ENCODE peak calls at places on chromosomes 11 and 22, in seven cellular contexts. F is neuronal stem cell, W is H1, C is IMR-90, M is H9, A is trophoblast cell, Q is mesenchymal stem cell. N is an unnamed sample.

GRCh38 chr22:30877662-30878515 is 90.7 kb downstream of the MORC2 start:
- DNase-seq in F (no peak), W (no peak), C (no peak), M (no peak), A (no peak), Q (no peak), N (no peak)

GRCh38 chr22:20952544-20953341 is 14.3 kb upstream of the AIFM3 start:
- DNase-seq in F (no peak), W (no peak), C (no peak), M (no peak), A (no peak), Q (no peak), N (no peak)

GRCh38 chr11:55895216-55895615 is 12.1 kb downstream of the TRIM51 start:
- DNase-seq in F (no peak), W (peak; percentile 49), C (no peak), M (no peak), A (no peak), Q (no peak), N (peak; percentile 3)

GRCh38 chr11:59891781-59892181 is 13.2 kb downstream of the OOSP3 start:
- DNase-seq in F (peak; percentile 15), W (peak; percentile 74), C (no peak), M (peak; percentile 79), A (no peak), Q (peak; percentile 67), N (peak; percentile 88)

GRCh38 chr11:6127881-6128280 is 20.4 kb downstream of the OR56B4 start:
- DNase-seq in F (no peak), W (no peak), C (no peak), M (no peak), A (peak; percentile 72), Q (no peak), N (no peak)

GRCh38 chr22:44815099-44816070 is 63.0 kb downstream of the ARHGAP8 start:
- DNase-seq in F (no peak), W (no peak), C (no peak), M (no peak), A (no peak), Q (no peak), N (no peak)

GRCh38 chr22:29625090-29625825 is 21.8 kb downstream of the NF2 start:
- DNase-seq in F (peak; percentile 42), W (no peak), C (peak; percentile 85), M (no peak), A (peak; percentile 83), Q (peak; percentile 80), N (peak; percentile 59)

GRCh38 chr11:94588366-94588952 is 21.3 kb downstream of the PIWIL4 start:
- DNase-seq in F (no peak), W (no peak), C (no peak), M (no peak), A (peak; percentile 99), Q (no peak), N (peak; percentile 25)

DNA sequence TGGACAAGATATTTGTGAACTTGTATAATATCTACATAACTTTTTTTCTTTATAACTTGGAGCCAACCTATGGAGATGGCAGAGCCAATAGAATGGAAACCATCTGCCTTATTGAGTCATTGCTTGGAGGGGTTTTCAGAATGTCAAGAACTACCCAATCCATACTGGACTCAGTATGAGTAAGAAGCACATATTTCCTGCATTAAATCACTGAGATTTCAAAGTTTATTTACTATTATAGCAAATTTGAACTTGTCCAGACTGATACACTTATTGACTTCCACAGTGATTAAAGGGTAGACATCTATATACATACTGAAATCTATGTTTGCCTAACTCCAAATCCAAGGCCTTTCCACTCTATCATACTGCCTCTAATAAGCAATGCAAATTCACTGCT is 704.0 kb downstream of the KCNA4 start:
- DNase-seq in F (no peak), W (no peak), C (peak; percentile 94), M (no peak), A (no peak), Q (no peak), N (no peak)
- H3K4ac ChIP-seq in F (no peak overlapping the region), W (no peak overlapping the region), C (peak overlapping the region; percentile 93), M (no peak overlapping the region), A (no peak overlapping the region), Q (no peak overlapping the region), N (no peak overlapping the region)

GRCh38 chr22:26732284-26732683 is 74.9 kb downstream of the MIAT start:
- DNase-seq in F (no peak), W (no peak), C (no peak), M (no peak), A (no peak), Q (no peak), N (no peak)
- H3K4ac ChIP-seq in F (no peak overlapping the region), W (no peak overlapping the region), C (no peak overlapping the region), M (no peak overlapping the region), A (no peak overlapping the region), Q (no peak overlapping the region), N (no peak overlapping the region)

DNA sequence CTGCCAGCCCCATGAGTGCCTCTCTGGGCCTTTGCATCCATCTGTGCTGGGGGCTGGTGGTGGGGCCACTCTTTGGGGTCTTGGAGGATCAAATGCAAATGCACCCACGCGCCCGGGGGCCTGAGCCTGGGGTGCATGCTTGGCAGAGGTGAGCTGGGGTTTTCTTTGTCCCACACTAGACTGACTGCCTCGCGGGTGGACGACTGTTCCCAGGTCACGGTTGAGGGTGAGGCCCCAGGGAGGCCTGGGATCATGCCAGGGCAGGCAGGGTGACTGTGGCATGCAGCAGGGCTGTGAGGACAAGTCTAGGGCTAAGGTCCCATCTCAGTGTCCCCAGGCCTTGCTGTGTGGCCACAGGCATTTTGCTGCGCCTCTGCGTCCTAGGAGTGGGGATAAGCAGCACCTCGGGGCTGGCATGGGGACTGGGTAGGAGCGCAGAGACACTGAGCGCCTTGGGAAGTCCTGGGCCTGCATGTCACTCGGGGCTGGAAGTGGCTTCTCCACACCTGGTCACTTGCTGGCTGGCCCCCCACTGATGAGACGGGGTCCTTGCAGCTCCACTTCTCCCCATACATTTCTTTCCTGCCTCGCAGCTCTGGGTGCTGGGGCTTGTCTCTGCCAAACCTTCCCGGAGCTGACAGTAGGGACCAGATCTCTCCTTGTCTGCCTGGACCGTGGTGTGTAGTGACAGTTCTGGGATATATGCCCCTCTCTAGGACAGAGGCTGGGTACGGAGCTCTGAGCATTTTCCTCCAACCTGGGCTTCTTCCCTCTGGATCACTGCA is 133.1 kb downstream of the CTTN start:
- DNase-seq in F (no peak), W (no peak), C (no peak), M (no peak), A (no peak), Q (no peak), N (no peak)
- H3K4ac ChIP-seq in F (peak overlapping the region; percentile 94), W (peak overlapping the region; percentile 79), C (no peak overlapping the region), M (no peak overlapping the region), A (no peak overlapping the region), Q (no peak overlapping the region), N (no peak overlapping the region)

GRCh38 chr11:108343714-108344113 is 120.8 kb downstream of the ATM start:
- DNase-seq in F (no peak), W (no peak), C (no peak), M (no peak), A (no peak), Q (no peak), N (no peak)
- H3K4ac ChIP-seq in F (no peak overlapping the region), W (no peak overlapping the region), C (no peak overlapping the region), M (no peak overlapping the region), A (no peak overlapping the region), Q (no peak overlapping the region), N (no peak overlapping the region)

GRCh38 chr11:115884800-115885445 is 380.7 kb upstream of the CADM1 start:
- DNase-seq in F (no peak), W (no peak), C (no peak), M (no peak), A (no peak), Q (no peak), N (no peak)

GRCh38 chr11:115887727-115888126 is 383.5 kb upstream of the CADM1 start:
- DNase-seq in F (no peak), W (no peak), C (no peak), M (no peak), A (no peak), Q (no peak), N (no peak)

GRCh38 chr11:115885446-115885978 is 381.3 kb upstream of the CADM1 start:
- DNase-seq in F (peak; percentile 17), W (no peak), C (no peak), M (no peak), A (no peak), Q (no peak), N (peak; percentile 42)

GRCh38 chr11:115886111-115886733 is 382.0 kb upstream of the CADM1 start:
- DNase-seq in F (no peak), W (no peak), C (no peak), M (no peak), A (no peak), Q (no peak), N (peak; percentile 28)

DNA sequence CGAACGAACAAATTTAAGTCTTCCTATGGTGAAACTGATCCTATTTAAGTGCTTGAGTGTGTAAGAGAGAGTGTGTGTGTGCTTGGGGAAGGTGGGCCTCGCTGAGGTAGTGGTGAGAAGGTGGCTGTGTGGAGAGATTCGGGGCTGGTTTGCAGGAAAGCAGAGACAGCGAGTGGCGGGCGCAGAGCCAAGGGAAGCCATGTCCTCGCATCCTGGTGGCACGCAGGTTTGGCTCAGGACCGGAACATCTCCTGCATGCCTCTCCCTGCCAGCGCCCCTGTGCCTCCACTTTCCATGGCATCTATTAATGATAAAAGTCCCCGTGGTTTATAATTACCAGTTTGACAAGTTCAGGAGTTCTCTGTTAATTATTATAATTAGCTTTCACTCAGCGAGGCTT is 383.1 kb upstream of the CADM1 start:
- DNase-seq in F (no peak), W (no peak), C (no peak), M (no peak), A (no peak), Q (no peak), N (no peak)
- H3K4ac ChIP-seq in F (no peak overlapping the region), W (no peak overlapping the region), C (no peak overlapping the region), M (no peak overlapping the region), A (no peak overlapping the region), Q (no peak overlapping the region), N (no peak overlapping the region)

DNA sequence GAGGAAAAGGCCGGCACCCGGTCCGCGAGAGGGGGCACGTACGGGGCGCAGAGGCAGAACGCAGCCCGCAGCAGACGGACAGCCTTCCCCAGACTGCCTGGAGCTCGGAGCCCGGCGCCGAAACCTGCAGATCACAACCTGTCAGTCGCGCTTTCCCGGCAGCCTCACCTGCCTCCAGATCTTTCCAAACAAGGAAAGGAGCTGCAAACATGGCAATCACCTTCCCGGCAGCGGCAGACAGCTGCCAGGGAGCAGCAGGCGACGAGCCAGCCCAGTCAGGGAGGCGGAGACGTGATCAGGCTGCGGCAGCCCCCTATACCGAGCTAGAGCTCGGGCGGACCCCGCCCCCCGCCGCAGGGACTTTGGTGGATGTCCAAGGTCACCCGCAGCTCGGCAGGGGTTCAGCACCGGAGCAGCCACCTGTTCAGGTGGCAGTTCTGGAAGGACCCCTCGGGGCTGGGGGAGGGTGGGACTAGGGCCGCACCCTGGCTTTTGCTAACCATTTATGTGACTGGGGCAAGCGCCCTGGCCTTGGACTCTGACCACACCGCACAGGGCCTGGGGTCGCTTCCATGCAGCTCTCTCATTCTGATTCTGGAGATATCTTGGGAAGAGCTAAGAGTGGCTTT is 143.8 kb downstream of the NECTIN1 start:
- DNase-seq in F (peak; percentile 9), W (peak; percentile 76), C (no peak), M (peak; percentile 76), A (no peak), Q (no peak), N (peak; percentile 66)
- H3K4ac ChIP-seq in F (no peak overlapping the region), W (no peak overlapping the region), C (no peak overlapping the region), M (no peak overlapping the region), A (peak overlapping the region; percentile 10), Q (peak overlapping the region; percentile 85), N (peak overlapping the region; percentile 22)

GRCh38 chr22:18146389-18146753 is 3.6 kb upstream of the USP18 start:
- DNase-seq in F (no peak), W (no peak), C (no peak), M (no peak), A (no peak), Q (no peak), N (no peak)
- H3K4ac ChIP-seq in F (no peak overlapping the region), W (no peak overlapping the region), C (no peak overlapping the region), M (no peak overlapping the region), A (no peak overlapping the region), Q (no peak overlapping the region), N (no peak overlapping the region)